ENCODE peak calls at places on chromosomes 1 and 21, in ten cellular contexts. L is mesenchymal stem cell; A is kidney; X is effector memory CD4-positive, alpha-beta T cell; F is lung; Y is transverse colon; J is neural progenitor cell; M is tibial artery; B is Peyer's patch; K is SK-N-SH. O is an unnamed sample.
A peak's percentile ranks its signal among the peaks of the same experiment; 100 is the strongest.

GRCh38 chr1:51284487-51284954 is 45.8 kb downstream of the TTC39A start:
- DNase-seq in L (no peak), A (no peak), X (no peak), F (peak; percentile 56), Y (peak; percentile 33), J (peak; percentile 40), M (no peak), B (no peak), K (peak; percentile 71), O (no peak)

GRCh38 chr1:200362421-200362820 is 47.4 kb downstream of the ZNF281 start:
- DNase-seq in L (no peak), A (no peak), X (no peak), F (no peak), Y (no peak), J (peak; percentile 77), M (no peak), B (no peak), K (no peak), O (no peak)

GRCh38 chr1:206122686-206123085 is 5.5 kb upstream of the AVPR1B start:
- DNase-seq in L (no peak), A (no peak), X (no peak), F (no peak), Y (no peak), J (no peak), M (no peak), B (no peak), K (no peak), O (no peak)

GRCh38 chr1:67748630-67749029 is 63.6 kb downstream of the GADD45A start:
- DNase-seq in L (peak; percentile 81), A (no peak), X (no peak), F (no peak), Y (no peak), J (no peak), M (no peak), B (no peak), K (no peak), O (no peak)

GRCh38 chr1:167832693-167833092 is 81.2 kb downstream of the ADCY10 start:
- DNase-seq in L (no peak), A (no peak), X (no peak), F (no peak), Y (no peak), J (no peak), M (no peak), B (no peak), K (no peak), O (no peak)

GRCh38 chr21:45539046-45539795 is 3.0 kb downstream of the SLC19A1 start:
- DNase-seq in L (no peak), A (peak; percentile 71), X (no peak), F (no peak), Y (peak; percentile 26), J (no peak), M (peak; percentile 58), B (no peak), K (no peak), O (peak; percentile 71)

GRCh38 chr1:94265931-94266330 is 28.5 kb upstream of the ARHGAP29 start:
- DNase-seq in L (no peak), A (no peak), X (no peak), F (no peak), Y (no peak), J (no peak), M (no peak), B (no peak), K (no peak), O (no peak)

GRCh38 chr1:13749543-13750307 is 49.7 kb downstream of the PRDM2 start:
- DNase-seq in L (peak; percentile 58), A (peak; percentile 92), X (no peak), F (peak; percentile 60), Y (peak; percentile 70), J (peak; percentile 82), M (peak; percentile 80), B (peak; percentile 36), K (no peak), O (peak; percentile 79)

GRCh38 chr1:36099681-36100341 is 11.1 kb downstream of the ADPRS start:
- DNase-seq in L (peak; percentile 72), A (peak; percentile 87), X (peak; percentile 51), F (peak; percentile 76), Y (peak; percentile 84), J (peak; percentile 90), M (peak; percentile 84), B (peak; percentile 75), K (peak; percentile 95), O (peak; percentile 89)

GRCh38 chr1:17148950-17149608 is 29.8 kb upstream of the PADI2 start:
- DNase-seq in L (no peak), A (no peak), X (no peak), F (no peak), Y (no peak), J (no peak), M (no peak), B (no peak), K (peak; percentile 54), O (no peak)

GRCh38 chr1:203278087-203278884 is 27.0 kb upstream of the BTG2 start:
- DNase-seq in L (peak; percentile 98), A (peak; percentile 96), X (no peak), F (peak; percentile 67), Y (peak; percentile 83), J (peak; percentile 53), M (peak; percentile 98), B (peak; percentile 63), K (peak; percentile 79), O (peak; percentile 91)

GRCh38 chr1:2546515-2547209 is 9.5 kb upstream of the TNFRSF14 start:
- DNase-seq in L (peak; percentile 85), A (peak; percentile 96), X (peak; percentile 80), F (peak; percentile 91), Y (peak; percentile 95), J (peak; percentile 94), M (peak; percentile 94), B (peak; percentile 93), K (peak; percentile 92), O (peak; percentile 93)

GRCh38 chr1:174999926-175000696 is at the start of gene CACYBP:
- DNase-seq in L (peak; percentile 55), A (no peak), X (no peak), F (peak; percentile 52), Y (no peak), J (no peak), M (peak; percentile 79), B (peak; percentile 43), K (peak; percentile 95), O (no peak)

DNA sequence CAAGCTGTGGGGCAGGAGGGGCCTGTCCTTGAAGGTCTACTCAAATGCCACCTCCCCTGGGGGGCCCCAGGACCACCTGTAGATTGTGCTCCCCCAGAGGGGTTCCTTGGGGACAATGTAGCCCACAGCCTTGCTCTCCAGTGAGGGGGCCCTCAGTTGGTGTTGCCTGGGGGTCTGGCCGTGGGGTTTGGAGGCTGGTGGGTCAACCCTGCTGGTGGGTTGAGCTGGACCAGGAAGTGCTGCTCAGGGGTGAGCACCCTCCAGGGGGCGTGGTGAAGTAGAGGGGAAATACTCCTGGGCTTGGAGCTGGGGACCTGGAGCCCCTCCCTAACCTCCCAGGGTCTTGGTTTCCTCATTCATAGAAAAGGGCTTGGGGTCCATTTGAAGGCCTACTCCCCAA is 143.6 kb upstream of the WNT4 start:
- DNase-seq in L (no peak), A (peak; percentile 65), X (no peak), F (no peak), Y (no peak), J (no peak), M (no peak), B (no peak), K (peak; percentile 30), O (no peak)
- H3K4me3 ChIP-seq in L (no peak overlapping the region), A (no peak overlapping the region), X (no peak overlapping the region), F (no peak overlapping the region), Y (no peak overlapping the region), J (no peak overlapping the region), M (no peak overlapping the region), B (no peak overlapping the region), K (no peak overlapping the region), O (no peak overlapping the region)

DNA sequence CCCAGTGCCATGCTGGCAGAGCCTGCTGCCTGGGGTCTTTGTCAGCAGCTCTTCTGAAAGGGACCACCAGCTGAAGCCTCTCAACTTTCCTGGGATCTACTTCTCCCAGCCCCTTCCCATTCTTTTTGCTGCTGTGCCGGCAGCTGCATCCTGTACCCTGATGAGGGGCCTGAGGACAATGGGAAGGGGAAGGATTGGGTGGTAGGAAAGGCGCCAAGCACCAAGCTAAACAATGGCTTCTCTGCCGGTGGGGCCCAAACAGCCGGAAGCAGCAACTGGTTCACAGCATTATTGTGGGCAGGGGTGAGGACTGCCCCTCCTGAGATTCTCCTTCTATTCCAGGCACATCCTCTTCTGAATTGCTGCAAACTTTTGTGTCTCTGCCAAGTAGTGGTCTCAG is 5.0 kb upstream of the EFCAB14 start:
- DNase-seq in L (no peak), A (no peak), X (no peak), F (no peak), Y (no peak), J (peak; percentile 45), M (no peak), B (no peak), K (no peak), O (no peak)
- H3K4me1 ChIP-seq in L (peaks cover 2% of the 10 kb centered on the region), A (peaks cover 7% of the 10 kb centered on the region), X (peaks cover 12% of the 10 kb centered on the region), F (no peaks in the 10 kb centered on the region), Y (peaks cover 12% of the 10 kb centered on the region), J (peaks cover 13% of the 10 kb centered on the region), M (peaks cover 4% of the 10 kb centered on the region), B (no peaks in the 10 kb centered on the region), K (peaks cover 5% of the 10 kb centered on the region), O (no peaks in the 10 kb centered on the region)

DNA sequence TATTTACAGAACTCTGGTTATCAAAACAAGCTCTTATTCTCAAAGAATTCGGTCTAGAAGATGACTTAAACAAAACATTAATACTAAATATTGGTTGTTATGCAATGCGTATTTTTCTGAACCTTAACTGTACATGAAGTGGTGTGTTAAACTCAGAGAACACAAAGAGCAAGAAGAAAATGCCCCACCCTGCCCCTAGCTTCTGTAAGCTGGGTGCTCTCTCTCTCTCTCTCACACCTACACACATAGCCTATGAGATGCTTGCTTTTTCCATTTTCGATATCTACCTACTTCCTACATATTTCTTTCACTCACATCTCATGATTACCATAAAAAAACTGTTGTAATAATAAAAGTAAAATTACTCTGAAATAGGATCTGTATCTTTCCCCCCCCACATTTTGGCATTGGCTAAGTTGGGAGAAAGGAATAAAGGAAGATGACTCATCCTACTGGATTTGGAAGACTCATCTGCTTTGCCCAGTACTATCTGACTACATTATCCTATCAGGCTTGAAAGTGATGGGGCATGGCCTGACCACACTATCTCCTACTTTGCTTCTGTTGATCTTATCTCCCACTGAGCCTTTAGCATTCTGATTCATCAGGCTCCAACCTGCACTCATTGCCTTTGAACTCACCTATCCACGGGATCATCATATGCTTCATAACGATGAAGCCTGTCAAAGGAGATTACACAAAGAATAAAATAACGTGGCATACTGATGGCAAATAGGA is 2.9 kb downstream of the CRYZ start:
- DNase-seq in L (peak; percentile 13), A (no peak), X (no peak), F (no peak), Y (no peak), J (no peak), M (no peak), B (no peak), K (peak; percentile 16), O (no peak)
- H3K27ac ChIP-seq in L (peak overlapping the region; percentile 84), A (no peak overlapping the region), X (no peak overlapping the region), F (no peak overlapping the region), Y (no peak overlapping the region), J (no peak overlapping the region), M (no peak overlapping the region), B (no peak overlapping the region), K (peak overlapping the region; percentile 61), O (no peak overlapping the region)

GRCh38 chr1:100847481-100847880 is 47.2 kb downstream of the EXTL2 start:
- DNase-seq in L (peak; percentile 78), A (no peak), X (no peak), F (no peak), Y (no peak), J (no peak), M (no peak), B (no peak), K (no peak), O (no peak)
- H3K4me3 ChIP-seq in L (peak overlapping the region; percentile 77), A (peak overlapping the region; percentile 43), X (no peak overlapping the region), F (no peak overlapping the region), Y (no peak overlapping the region), J (no peak overlapping the region), M (peak overlapping the region; percentile 5), B (no peak overlapping the region), K (peak overlapping the region; percentile 16), O (peak overlapping the region; percentile 30)

O was measured in aorta.